ENCODE peak calls at places on chromosomes 13 and 19, in nine cellular contexts. S is PC-3; X is left lung; F is activated naive CD8-positive, alpha-beta T cell treated with anti-CD3 and anti-CD28 coated beads, Interleukin-2, amount 50 U/mL, for 24 hours; Y is A549; J is right cardiac atrium; G is stimulated activated memory B cell treated with anti-CD40 and anti-IgM and Interleukin-4, amounts not matched to agents 10 μg/mL and 1 μg/mL and 100 μg/mL, for 72 hours; U is WTC11; Q is CD4-positive, alpha-beta T cell. D is an unnamed sample.

GRCh38 chr13:20988033-20988908 is 73.1 kb downstream of the LATS2 start:
- ATAC-seq in S (no peak), X (no peak), F (no peak), Y (no peak), J (peak; percentile 42), G (peak; percentile 53), U (no peak), Q (no peak), D (no peak)

GRCh38 chr13:98874029-98874397 is 103.9 kb downstream of the DOCK9 start:
- ATAC-seq in S (no peak), X (no peak), F (peak; percentile 65), Y (no peak), J (no peak), G (no peak), U (no peak), Q (no peak), D (peak; percentile 68)

GRCh38 chr13:66809496-66809895 is 420.6 kb downstream of the PCDH9 start:
- ATAC-seq in S (no peak), X (peak; percentile 37), F (no peak), Y (no peak), J (no peak), G (no peak), U (no peak), Q (no peak), D (no peak)

GRCh38 chr19:2170987-2171348 is 7.2 kb downstream of the DOT1L start:
- ATAC-seq in S (no peak), X (no peak), F (peak; percentile 17), Y (no peak), J (no peak), G (peak; percentile 4), U (no peak), Q (peak; percentile 14), D (peak; percentile 0)

GRCh38 chr13:50340566-50341287 is 325.5 kb downstream of the KCNRG start:
- ATAC-seq in S (no peak), X (no peak), F (no peak), Y (no peak), J (peak; percentile 90), G (no peak), U (peak; percentile 38), Q (no peak), D (no peak)

GRCh38 chr19:55494172-55494761 is 6.0 kb downstream of the SSC5D start:
- ATAC-seq in S (no peak), X (peak; percentile 38), F (peak; percentile 65), Y (no peak), J (peak; percentile 66), G (peak; percentile 28), U (no peak), Q (no peak), D (peak; percentile 39)

GRCh38 chr13:28710161-28710560 is 8.6 kb downstream of the SLC46A3 start:
- ATAC-seq in S (no peak), X (no peak), F (no peak), Y (no peak), J (peak; percentile 43), G (no peak), U (no peak), Q (no peak), D (no peak)

GRCh38 chr19:38049105-38049649 is 142.2 kb downstream of the SIPA1L3 start:
- ATAC-seq in S (no peak), X (peak; percentile 53), F (peak; percentile 86), Y (peak; percentile 25), J (peak; percentile 9), G (peak; percentile 65), U (no peak), Q (peak; percentile 88), D (peak; percentile 95)

GRCh38 chr19:42420055-42420544 is 7.1 kb downstream of the LIPE start:
- ATAC-seq in S (peak; percentile 62), X (peak; percentile 17), F (peak; percentile 51), Y (peak; percentile 68), J (no peak), G (peak; percentile 11), U (peak; percentile 6), Q (peak; percentile 45), D (peak; percentile 39)

GRCh38 chr13:27573265-27573664 is 47.1 kb downstream of the LNX2 start:
- ATAC-seq in S (peak; percentile 95), X (no peak), F (peak; percentile 36), Y (no peak), J (no peak), G (no peak), U (no peak), Q (no peak), D (no peak)

GRCh38 chr13:112648966-112649690 is 40.7 kb upstream of the ATP11A start:
- ATAC-seq in S (no peak), X (no peak), F (no peak), Y (no peak), J (no peak), G (no peak), U (no peak), Q (no peak), D (no peak)

GRCh38 chr19:48239120-48239519 is 16.6 kb downstream of the CARD8 start:
- ATAC-seq in S (no peak), X (no peak), F (no peak), Y (no peak), J (no peak), G (no peak), U (no peak), Q (no peak), D (peak; percentile 68)

GRCh38 chr19:49403404-49404187 is 15.5 kb downstream of the KASH5 start:
- ATAC-seq in S (peak; percentile 99), X (peak; percentile 29), F (peak; percentile 51), Y (peak; percentile 18), J (no peak), G (peak; percentile 90), U (peak; percentile 98), Q (no peak), D (no peak)

GRCh38 chr13:40292536-40292935 is 373.9 kb downstream of the FOXO1 start:
- ATAC-seq in S (no peak), X (no peak), F (no peak), Y (no peak), J (no peak), G (no peak), U (no peak), Q (no peak), D (no peak)

GRCh38 chr13:23695196-23695595 is 125.0 kb downstream of the TNFRSF19 start:
- ATAC-seq in S (no peak), X (no peak), F (no peak), Y (no peak), J (peak; percentile 6), G (peak; percentile 2), U (peak; percentile 36), Q (no peak), D (no peak)

GRCh38 chr13:99374994-99375805 is 68.0 kb upstream of the GPR183 start:
- ATAC-seq in S (no peak), X (peak; percentile 69), F (peak; percentile 69), Y (no peak), J (peak; percentile 38), G (peak; percentile 94), U (no peak), Q (peak; percentile 86), D (no peak)

GRCh38 chr13:31209172-31209818 is 9.5 kb downstream of the B3GLCT start:
- ATAC-seq in S (no peak), X (peak; percentile 53), F (peak; percentile 20), Y (no peak), J (peak; percentile 81), G (no peak), U (peak; percentile 59), Q (peak; percentile 58), D (peak; percentile 63)

GRCh38 chr19:47381653-47382279 is 32.7 kb downstream of the DHX34 start:
- ATAC-seq in S (no peak), X (peak; percentile 34), F (no peak), Y (no peak), J (no peak), G (peak; percentile 62), U (no peak), Q (no peak), D (peak; percentile 47)

GRCh38 chr19:46192990-46193650 is 36.4 kb upstream of the IGFL1 start:
- ATAC-seq in S (peak; percentile 87), X (peak; percentile 76), F (no peak), Y (peak; percentile 37), J (peak; percentile 60), G (no peak), U (no peak), Q (no peak), D (peak; percentile 74)

GRCh38 chr13:75416327-75417005 is 65.5 kb downstream of the TBC1D4 start:
- ATAC-seq in S (peak; percentile 12), X (no peak), F (peak; percentile 52), Y (peak; percentile 24), J (peak; percentile 5), G (peak; percentile 68), U (peak; percentile 87), Q (no peak), D (no peak)

GRCh38 chr19:16595097-16595496 is 22.9 kb upstream of the SLC35E1 start:
- ATAC-seq in S (no peak), X (no peak), F (peak; percentile 5), Y (no peak), J (no peak), G (peak; percentile 27), U (no peak), Q (peak; percentile 2), D (no peak)

GRCh38 chr19:51065221-51065960 is 499 bp upstream of the KLK13 start:
- ATAC-seq in S (no peak), X (peak; percentile 25), F (no peak), Y (peak; percentile 26), J (peak; percentile 30), G (no peak), U (peak; percentile 80), Q (no peak), D (no peak)

GRCh38 chr13:107681611-107682010 is 533.7 kb downstream of the LIG4 start:
- ATAC-seq in S (no peak), X (no peak), F (no peak), Y (no peak), J (no peak), G (no peak), U (no peak), Q (no peak), D (no peak)

GRCh38 chr19:290539-291521 is at the start of gene PLPP2:
- ATAC-seq in S (no peak), X (peak; percentile 22), F (no peak), Y (peak; percentile 22), J (no peak), G (peak; percentile 44), U (peak; percentile 54), Q (no peak), D (peak; percentile 44)

GRCh38 chr13:47837104-47837880 is 163.8 kb downstream of the SUCLA2 start:
- ATAC-seq in S (no peak), X (no peak), F (no peak), Y (no peak), J (no peak), G (no peak), U (peak; percentile 60), Q (no peak), D (no peak)

GRCh38 chr13:27408074-27408473 is 16.3 kb upstream of the GTF3A start:
- ATAC-seq in S (no peak), X (no peak), F (no peak), Y (peak; percentile 51), J (peak; percentile 67), G (no peak), U (peak; percentile 34), Q (no peak), D (no peak)

GRCh38 chr19:18173054-18173571 is 500 bp upstream of the IFI30 start:
- ATAC-seq in S (no peak), X (peak; percentile 26), F (peak; percentile 2), Y (peak; percentile 33), J (peak; percentile 4), G (peak; percentile 59), U (no peak), Q (no peak), D (no peak)

GRCh38 chr13:44622259-44622658 is 46.1 kb upstream of the TSC22D1 start:
- ATAC-seq in S (no peak), X (no peak), F (no peak), Y (no peak), J (no peak), G (no peak), U (no peak), Q (no peak), D (no peak)

GRCh38 chr19:39409886-39410619 is 2.4 kb upstream of the PLEKHG2 start:
- ATAC-seq in S (no peak), X (peak; percentile 6), F (peak; percentile 21), Y (no peak), J (peak; percentile 44), G (peak; percentile 56), U (no peak), Q (peak; percentile 24), D (peak; percentile 36)

GRCh38 chr19:51798958-51799310 is 4.0 kb downstream of the FPR3 start:
- ATAC-seq in S (peak; percentile 18), X (peak; percentile 47), F (no peak), Y (no peak), J (peak; percentile 34), G (no peak), U (no peak), Q (no peak), D (no peak)

GRCh38 chr19:16380314-16380695 is 55.7 kb downstream of the KLF2 start:
- ATAC-seq in S (no peak), X (no peak), F (no peak), Y (no peak), J (no peak), G (no peak), U (no peak), Q (no peak), D (no peak)